ENCODE peak calls at places on chromosomes 12 and 14, in four cellular contexts. R, J, W and F are unnamed samples.

GRCh38 chr14:76706811-76707210 is 54.5 kb upstream of the VASH1 start:
- DNase-seq in R (no peak), W (no peak), J (no peak), F (no peak)

GRCh38 chr14:55713496-55713895 is 133.5 kb downstream of the KTN1 start:
- DNase-seq in W (no peak), R (no peak), J (no peak), F (no peak)

GRCh38 chr12:89824822-89825221 is 116.2 kb upstream of the ATP2B1 start:
- DNase-seq in J (no peak), R (no peak), W (no peak), F (no peak)

GRCh38 chr14:25150934-25151790 is 101.2 kb upstream of the STXBP6 start:
- DNase-seq in R (peak; percentile 72), J (no peak), W (peak; percentile 31), F (peak; percentile 10)

GRCh38 chr12:49121047-49121696 is 10.0 kb downstream of the TUBA1B start:
- DNase-seq in W (peak; percentile 41), R (peak; percentile 79), J (peak; percentile 13), F (peak; percentile 91)

GRCh38 chr12:124863409-124864325 is at the start of gene SCARB1:
- DNase-seq in R (peak; percentile 66), W (peak; percentile 99), J (peak; percentile 33), F (peak; percentile 85)

GRCh38 chr12:79691299-79692248 is 810 bp upstream of the PAWR start:
- DNase-seq in R (peak; percentile 39), W (no peak), J (no peak), F (peak; percentile 85)

GRCh38 chr14:61653507-61653906 is 41.8 kb upstream of the HIF1A start:
- DNase-seq in W (no peak), J (no peak), R (no peak), F (no peak)

GRCh38 chr12:43835656-43836454 is at the start of gene TMEM117:
- DNase-seq in W (peak; percentile 55), R (peak; percentile 25), J (no peak), F (peak; percentile 46)

GRCh38 chr14:24083462-24083861 is 10.6 kb upstream of the PCK2 start:
- DNase-seq in W (no peak), R (no peak), J (no peak), F (no peak)

GRCh38 chr12:50085615-50085928 is 430 bp downstream of the SMARCD1 start:
- DNase-seq in R (no peak), W (no peak), J (no peak), F (no peak)

GRCh38 chr12:111757361-111758119 is 9.2 kb upstream of the ALDH2 start:
- DNase-seq in W (no peak), J (no peak), R (no peak), F (no peak)

GRCh38 chr14:97153527-97153926 is 356.3 kb downstream of the VRK1 start:
- DNase-seq in R (no peak), J (no peak), W (no peak), F (no peak)

GRCh38 chr12:22234561-22234960 is 99.9 kb downstream of the ST8SIA1 start:
- DNase-seq in J (no peak), W (no peak), R (no peak), F (no peak)
- TF ChIP-seq PHF8 in J (no peak), W (no peak), R (no peak), F (no peak)

DNA sequence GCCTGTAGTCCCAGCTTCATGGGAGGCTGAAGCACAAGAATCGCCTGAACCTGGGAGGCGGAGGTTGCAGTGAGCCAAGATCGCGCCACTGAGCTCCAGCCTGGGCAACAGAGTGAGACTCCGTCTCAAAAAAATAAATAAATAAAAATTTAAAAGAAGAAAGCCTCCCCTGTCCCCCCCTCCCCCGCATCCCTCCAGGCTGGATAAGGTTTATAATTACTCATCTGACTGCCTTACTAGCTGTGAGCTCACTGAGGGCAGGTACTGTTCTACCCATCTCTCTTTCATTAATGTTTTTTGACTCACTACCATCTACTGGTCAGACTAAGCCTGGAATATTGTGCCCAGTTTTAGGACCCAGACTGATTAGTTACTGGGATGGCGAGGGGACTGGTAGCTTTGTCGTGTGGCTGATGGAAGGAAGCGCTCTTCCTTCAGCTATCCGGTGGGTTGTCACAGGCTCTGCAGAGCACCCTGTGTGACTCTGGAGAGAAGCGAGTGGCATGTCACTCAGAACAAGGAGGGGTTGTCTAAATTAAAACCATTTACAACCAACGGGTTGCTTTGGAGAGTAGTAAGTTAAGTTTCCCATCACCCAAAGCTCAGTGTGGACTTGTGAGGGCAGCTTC is 16.9 kb downstream of the EVL start:
- DNase-seq in W (no peak), R (no peak), J (no peak), F (no peak)
- TF ChIP-seq PHF8 in W (no peak), R (no peak), J (no peak), F (no peak)

DNA sequence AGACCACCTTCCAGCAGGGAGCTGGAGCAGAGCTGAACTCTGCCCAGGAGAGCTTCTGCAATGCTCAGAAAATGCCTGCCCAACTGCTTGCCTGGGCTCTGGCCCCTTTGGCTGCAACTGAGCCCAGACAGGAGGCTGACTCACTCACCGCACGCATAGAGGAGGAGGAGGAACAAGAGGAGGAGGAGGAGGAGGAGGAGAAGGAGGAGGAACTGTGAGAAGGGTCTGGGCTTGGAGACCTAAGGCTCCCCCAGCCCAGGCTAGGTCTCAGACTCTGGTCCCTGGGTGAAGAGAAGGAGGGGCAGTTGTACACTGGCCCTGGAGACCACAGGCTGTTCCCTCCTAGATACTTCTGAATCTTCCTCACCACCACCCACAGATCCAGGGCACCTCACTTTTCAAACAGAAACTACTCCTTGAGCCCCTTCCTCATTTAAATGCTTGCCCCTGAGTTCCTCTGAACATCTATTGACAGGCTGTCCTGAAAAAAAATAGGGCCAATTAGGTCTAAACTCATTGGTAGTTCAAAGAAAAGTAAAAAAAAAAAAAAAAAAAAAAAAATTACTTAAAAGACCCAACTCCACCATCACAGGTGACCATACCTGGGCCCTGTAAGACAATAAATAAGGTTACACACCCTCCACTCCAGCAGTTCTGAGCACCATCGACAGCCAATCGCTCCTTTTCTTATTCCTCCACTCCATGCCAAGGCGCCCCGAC is 707 bp downstream of the VDR start:
- DNase-seq in W (peak; percentile 33), J (no peak), R (no peak), F (peak; percentile 38)
- TF ChIP-seq PHF8 in W (no peak), J (no peak), R (no peak), F (no peak)

GRCh38 chr12:100738086-100738485 is 56.5 kb upstream of the ANO4 start:
- DNase-seq in J (no peak), R (no peak), W (no peak), F (no peak)

GRCh38 chr12:100745378-100746071 is 49.1 kb upstream of the ANO4 start:
- DNase-seq in R (no peak), J (no peak), W (no peak), F (no peak)

GRCh38 chr12:100743060-100743459 is 51.5 kb upstream of the ANO4 start:
- DNase-seq in R (no peak), W (no peak), J (no peak), F (no peak)

GRCh38 chr12:100737168-100737567 is 57.4 kb upstream of the ANO4 start:
- DNase-seq in R (no peak), W (no peak), J (no peak), F (no peak)

GRCh38 chr12:100741084-100741711 is 53.4 kb upstream of the ANO4 start:
- DNase-seq in W (peak; percentile 28), J (no peak), R (peak; percentile 10), F (peak; percentile 27)
- TF ChIP-seq PHF8 in W (no peak), J (no peak), R (no peak), F (no peak)